ENCODE peak calls at places on chromosomes 1 and 21, in five cellular contexts. One of them, this sample, is unnamed.

GRCh38 chr1:156262461-156263287 is 14.8 kb upstream of the PAQR6 start:
- DNase-seq in transverse colon: no peak
- DNase-seq in cardiac muscle cell: peak
- DNase-seq in HFF-Myc: no peak
- DNase-seq in dorsolateral prefrontal cortex: no peak
- DNase-seq in this sample: peak

GRCh38 chr1:66532798-66533783 is 862 bp upstream of the SGIP1 start:
- DNase-seq in transverse colon: no peak
- DNase-seq in cardiac muscle cell: peak
- DNase-seq in dorsolateral prefrontal cortex: peak
- DNase-seq in HFF-Myc: no peak
- DNase-seq in this sample: no peak

GRCh38 chr1:38730511-38731397 is 128.8 kb downstream of the RRAGC start:
- DNase-seq in transverse colon: no peak
- DNase-seq in cardiac muscle cell: peak
- DNase-seq in HFF-Myc: no peak
- DNase-seq in dorsolateral prefrontal cortex: no peak
- DNase-seq in this sample: no peak

GRCh38 chr1:15919316-15919715 is 56.6 kb downstream of the ZBTB17 start:
- DNase-seq in dorsolateral prefrontal cortex: no peak
- DNase-seq in HFF-Myc: peak
- DNase-seq in transverse colon: no peak
- DNase-seq in cardiac muscle cell: peak
- DNase-seq in this sample: no peak

GRCh38 chr1:198232940-198233675 is 76.3 kb downstream of the NEK7 start:
- DNase-seq in HFF-Myc: no peak
- DNase-seq in dorsolateral prefrontal cortex: no peak
- DNase-seq in transverse colon: no peak
- DNase-seq in cardiac muscle cell: peak
- DNase-seq in this sample: no peak

GRCh38 chr1:111486431-111486830 is 12.6 kb downstream of the C1orf162 start:
- DNase-seq in cardiac muscle cell: no peak
- DNase-seq in HFF-Myc: no peak
- DNase-seq in transverse colon: no peak
- DNase-seq in dorsolateral prefrontal cortex: no peak
- DNase-seq in this sample: no peak

GRCh38 chr1:230299148-230300006 is 126.8 kb downstream of the PGBD5 start:
- DNase-seq in transverse colon: peak
- DNase-seq in cardiac muscle cell: no peak
- DNase-seq in dorsolateral prefrontal cortex: peak
- DNase-seq in HFF-Myc: no peak
- DNase-seq in this sample: no peak

GRCh38 chr21:42850866-42851391 is 28.4 kb downstream of the WDR4 start:
- DNase-seq in HFF-Myc: no peak
- DNase-seq in dorsolateral prefrontal cortex: no peak
- DNase-seq in cardiac muscle cell: no peak
- DNase-seq in transverse colon: no peak
- DNase-seq in this sample: no peak

GRCh38 chr1:112954059-112954458 is 1.9 kb downstream of the SLC16A1 start:
- DNase-seq in cardiac muscle cell: no peak
- DNase-seq in dorsolateral prefrontal cortex: no peak
- DNase-seq in transverse colon: no peak
- DNase-seq in HFF-Myc: no peak
- DNase-seq in this sample: no peak

GRCh38 chr21:41426656-41427311 is 745 bp downstream of the MX1 start:
- DNase-seq in transverse colon: no peak
- DNase-seq in dorsolateral prefrontal cortex: no peak
- DNase-seq in HFF-Myc: no peak
- DNase-seq in cardiac muscle cell: no peak
- DNase-seq in this sample: no peak

GRCh38 chr1:167720965-167721616 is 691 bp upstream of the MPZL1 start:
- DNase-seq in cardiac muscle cell: peak
- DNase-seq in dorsolateral prefrontal cortex: no peak
- DNase-seq in transverse colon: peak
- DNase-seq in HFF-Myc: peak
- DNase-seq in this sample: no peak

GRCh38 chr1:206841609-206842323 is 23.7 kb upstream of the IL20 start:
- DNase-seq in dorsolateral prefrontal cortex: no peak
- DNase-seq in HFF-Myc: no peak
- DNase-seq in transverse colon: no peak
- DNase-seq in cardiac muscle cell: no peak
- DNase-seq in this sample: no peak

GRCh38 chr1:53069663-53070327 is 7.8 kb downstream of the PODN start:
- DNase-seq in transverse colon: no peak
- DNase-seq in cardiac muscle cell: no peak
- DNase-seq in HFF-Myc: no peak
- DNase-seq in dorsolateral prefrontal cortex: peak
- DNase-seq in this sample: no peak

GRCh38 chr1:94720091-94720793 is 99.9 kb upstream of the SLC44A3 start:
- DNase-seq in HFF-Myc: no peak
- DNase-seq in transverse colon: no peak
- DNase-seq in dorsolateral prefrontal cortex: no peak
- DNase-seq in cardiac muscle cell: no peak
- DNase-seq in this sample: no peak

GRCh38 chr21:45990741-45991605 is 9.4 kb downstream of the COL6A1 start:
- DNase-seq in cardiac muscle cell: no peak
- DNase-seq in dorsolateral prefrontal cortex: peak
- DNase-seq in HFF-Myc: no peak
- DNase-seq in transverse colon: peak
- DNase-seq in this sample: no peak

GRCh38 chr21:36160850-36161178 is 4.2 kb downstream of the DOP1B start:
- DNase-seq in HFF-Myc: no peak
- DNase-seq in cardiac muscle cell: no peak
- DNase-seq in dorsolateral prefrontal cortex: no peak
- DNase-seq in transverse colon: no peak
- DNase-seq in this sample: no peak

GRCh38 chr21:46553993-46554392 is 50.9 kb downstream of the S100B start:
- DNase-seq in dorsolateral prefrontal cortex: no peak
- DNase-seq in cardiac muscle cell: no peak
- DNase-seq in HFF-Myc: no peak
- DNase-seq in transverse colon: no peak
- DNase-seq in this sample: no peak

GRCh38 chr1:59994302-59995198 is 68.0 kb upstream of the CYP2J2 start:
- DNase-seq in HFF-Myc: peak
- DNase-seq in dorsolateral prefrontal cortex: no peak
- DNase-seq in cardiac muscle cell: peak
- DNase-seq in transverse colon: no peak
- DNase-seq in this sample: no peak

GRCh38 chr1:12087797-12088314 is 24.8 kb downstream of the TNFRSF8 start:
- DNase-seq in cardiac muscle cell: peak
- DNase-seq in transverse colon: no peak
- DNase-seq in HFF-Myc: no peak
- DNase-seq in dorsolateral prefrontal cortex: no peak
- DNase-seq in this sample: no peak

GRCh38 chr1:39776400-39776713 is 5.2 kb upstream of the OXCT2 start:
- DNase-seq in cardiac muscle cell: no peak
- DNase-seq in dorsolateral prefrontal cortex: no peak
- DNase-seq in HFF-Myc: no peak
- DNase-seq in transverse colon: peak
- DNase-seq in this sample: no peak

GRCh38 chr1:247274857-247275256 is 19.0 kb downstream of the VN1R5 start:
- DNase-seq in cardiac muscle cell: no peak
- DNase-seq in HFF-Myc: no peak
- DNase-seq in transverse colon: no peak
- DNase-seq in dorsolateral prefrontal cortex: no peak
- DNase-seq in this sample: no peak

GRCh38 chr21:41717573-41718330 is 49.1 kb downstream of the RIPK4 start:
- DNase-seq in cardiac muscle cell: no peak
- DNase-seq in dorsolateral prefrontal cortex: no peak
- DNase-seq in transverse colon: no peak
- DNase-seq in HFF-Myc: no peak
- DNase-seq in this sample: no peak

GRCh38 chr21:35075546-35075945 is 26.4 kb upstream of the RUNX1 start:
- DNase-seq in HFF-Myc: no peak
- DNase-seq in dorsolateral prefrontal cortex: no peak
- DNase-seq in cardiac muscle cell: peak
- DNase-seq in transverse colon: no peak
- DNase-seq in this sample: no peak

GRCh38 chr21:37835512-37835911 is 80.7 kb downstream of the KCNJ6 start:
- DNase-seq in HFF-Myc: no peak
- DNase-seq in dorsolateral prefrontal cortex: no peak
- DNase-seq in cardiac muscle cell: no peak
- DNase-seq in transverse colon: no peak
- DNase-seq in this sample: no peak

GRCh38 chr1:65791396-65791795 is 1.3 kb upstream of the PDE4B start:
- DNase-seq in HFF-Myc: no peak
- DNase-seq in dorsolateral prefrontal cortex: no peak
- DNase-seq in cardiac muscle cell: peak
- DNase-seq in transverse colon: no peak
- DNase-seq in this sample: no peak

GRCh38 chr1:11407301-11407994 is 71.5 kb upstream of the DISP3 start:
- DNase-seq in dorsolateral prefrontal cortex: no peak
- DNase-seq in cardiac muscle cell: no peak
- DNase-seq in HFF-Myc: no peak
- DNase-seq in transverse colon: no peak
- DNase-seq in this sample: no peak

GRCh38 chr1:35834218-35834617 is 26.4 kb downstream of the AGO4 start:
- DNase-seq in HFF-Myc: no peak
- DNase-seq in transverse colon: no peak
- DNase-seq in dorsolateral prefrontal cortex: peak
- DNase-seq in cardiac muscle cell: no peak
- DNase-seq in this sample: no peak

GRCh38 chr1:22296701-22297591 is 154.0 kb upstream of the WNT4 start:
- DNase-seq in cardiac muscle cell: no peak
- DNase-seq in transverse colon: no peak
- DNase-seq in HFF-Myc: peak
- DNase-seq in dorsolateral prefrontal cortex: no peak
- DNase-seq in this sample: no peak

GRCh38 chr1:196078691-196079090 is 529.5 kb downstream of the KCNT2 start:
- DNase-seq in HFF-Myc: no peak
- DNase-seq in cardiac muscle cell: peak
- DNase-seq in transverse colon: no peak
- DNase-seq in dorsolateral prefrontal cortex: no peak
- DNase-seq in this sample: no peak

GRCh38 chr1:24768873-24769605 is 23.8 kb downstream of the CLIC4 start:
- DNase-seq in cardiac muscle cell: no peak
- DNase-seq in dorsolateral prefrontal cortex: no peak
- DNase-seq in HFF-Myc: no peak
- DNase-seq in transverse colon: no peak
- DNase-seq in this sample: no peak

GRCh38 chr1:26862781-26863676 is at the start of gene SFN:
- DNase-seq in cardiac muscle cell: no peak
- DNase-seq in HFF-Myc: no peak
- DNase-seq in dorsolateral prefrontal cortex: no peak
- DNase-seq in transverse colon: peak
- DNase-seq in this sample: no peak
- TF ChIP-seq CTCF in cardiac muscle cell: peak
- TF ChIP-seq CTCF in HFF-Myc: peak
- TF ChIP-seq CTCF in dorsolateral prefrontal cortex: no peak
- TF ChIP-seq CTCF in transverse colon: no peak
- TF ChIP-seq CTCF in this sample: peak

DNA sequence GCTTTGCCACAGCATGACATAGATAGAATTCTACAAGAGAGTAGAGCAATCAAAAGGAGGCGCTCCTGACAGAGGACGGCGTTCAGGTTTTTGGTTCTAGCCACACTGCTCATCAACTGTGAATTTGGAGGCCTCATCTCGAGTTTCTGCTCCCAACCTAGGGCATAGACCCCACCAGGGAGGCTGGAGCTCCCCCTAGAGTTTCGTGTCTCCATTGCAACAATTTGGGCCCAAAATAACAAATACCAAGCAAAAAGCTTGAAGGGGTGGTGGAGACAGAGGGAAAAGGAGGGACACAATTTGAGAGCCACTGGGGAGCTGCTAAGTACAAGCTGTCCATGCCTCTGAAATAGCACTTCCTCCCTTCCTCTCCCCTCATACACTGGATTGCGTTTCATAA is 297.0 kb downstream of the GPATCH2 start:
- DNase-seq in HFF-Myc: no peak
- DNase-seq in dorsolateral prefrontal cortex: no peak
- DNase-seq in cardiac muscle cell: peak
- DNase-seq in transverse colon: peak
- DNase-seq in this sample: no peak
- TF ChIP-seq CTCF in HFF-Myc: peak
- TF ChIP-seq CTCF in dorsolateral prefrontal cortex: peak
- TF ChIP-seq CTCF in cardiac muscle cell: peak
- TF ChIP-seq CTCF in transverse colon: no peak
- TF ChIP-seq CTCF in this sample: peak

GRCh38 chr1:20710450-20711284 is 7.1 kb downstream of the KIF17 start:
- DNase-seq in dorsolateral prefrontal cortex: no peak
- DNase-seq in cardiac muscle cell: no peak
- DNase-seq in HFF-Myc: no peak
- DNase-seq in transverse colon: no peak
- DNase-seq in this sample: no peak

GRCh38 chr1:20709868-20710267 is 7.9 kb downstream of the KIF17 start:
- DNase-seq in dorsolateral prefrontal cortex: no peak
- DNase-seq in transverse colon: no peak
- DNase-seq in HFF-Myc: no peak
- DNase-seq in cardiac muscle cell: no peak
- DNase-seq in this sample: no peak

GRCh38 chr1:20712210-20712577 is 5.6 kb downstream of the KIF17 start:
- DNase-seq in cardiac muscle cell: no peak
- DNase-seq in HFF-Myc: no peak
- DNase-seq in dorsolateral prefrontal cortex: no peak
- DNase-seq in transverse colon: no peak
- DNase-seq in this sample: no peak

GRCh38 chr1:20713440-20713839 is 4.4 kb downstream of the KIF17 start:
- DNase-seq in dorsolateral prefrontal cortex: no peak
- DNase-seq in cardiac muscle cell: no peak
- DNase-seq in transverse colon: no peak
- DNase-seq in HFF-Myc: no peak
- DNase-seq in this sample: no peak

DNA sequence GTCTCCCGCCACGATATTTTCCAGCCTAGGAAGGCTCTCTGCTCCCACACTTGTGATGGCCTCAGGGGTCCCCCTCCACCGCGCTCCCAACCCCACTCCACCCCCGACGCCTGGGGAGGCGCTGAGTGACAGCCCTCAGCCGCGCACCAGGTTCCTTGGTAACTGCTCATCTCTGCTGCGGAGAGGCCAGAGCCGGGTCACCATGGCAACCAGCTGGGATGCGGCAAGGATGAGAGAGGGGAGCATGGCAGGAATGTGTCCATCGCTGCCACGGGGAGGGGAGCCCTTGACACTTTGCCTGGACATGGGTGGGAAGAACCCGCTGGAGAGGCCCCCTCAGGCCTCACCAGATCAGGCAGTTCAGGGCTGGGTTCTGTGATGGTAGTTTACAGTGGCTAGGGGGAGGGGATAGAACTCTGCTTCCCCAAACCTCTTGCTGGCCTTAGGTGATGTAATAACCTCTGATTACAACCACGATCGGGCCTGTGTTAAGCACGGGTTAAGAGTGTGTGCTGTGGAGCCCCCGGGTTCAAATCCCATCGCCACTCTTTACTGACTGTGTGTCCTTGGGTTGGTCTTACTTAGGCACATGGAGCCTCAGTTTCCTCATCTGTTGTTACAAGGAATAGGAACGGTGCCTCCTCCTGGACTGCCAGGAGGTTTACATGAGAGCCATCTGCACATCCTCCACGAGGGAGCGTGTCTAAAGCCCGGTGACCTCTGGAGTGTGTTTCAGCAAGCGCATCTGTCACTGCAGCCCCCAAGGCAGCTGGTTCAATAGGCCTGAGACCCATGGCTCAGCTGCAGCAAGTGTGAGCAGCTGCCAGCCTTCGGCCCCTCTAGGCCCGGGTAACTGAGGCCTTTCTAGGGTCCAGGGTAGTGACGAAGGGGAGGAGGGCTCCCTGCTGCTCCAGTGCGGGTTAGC is 6.3 kb downstream of the KIF17 start:
- DNase-seq in transverse colon: no peak
- DNase-seq in HFF-Myc: no peak
- DNase-seq in cardiac muscle cell: no peak
- DNase-seq in dorsolateral prefrontal cortex: peak
- DNase-seq in this sample: no peak
- TF ChIP-seq CTCF in transverse colon: no peak
- TF ChIP-seq CTCF in HFF-Myc: peak
- TF ChIP-seq CTCF in cardiac muscle cell: peak
- TF ChIP-seq CTCF in dorsolateral prefrontal cortex: no peak
- TF ChIP-seq CTCF in this sample: no peak

GRCh38 chr1:116402333-116402732 is 29.3 kb downstream of the ATP1A1 start:
- DNase-seq in cardiac muscle cell: no peak
- DNase-seq in HFF-Myc: no peak
- DNase-seq in transverse colon: no peak
- DNase-seq in dorsolateral prefrontal cortex: no peak
- DNase-seq in this sample: no peak
- TF ChIP-seq CTCF in cardiac muscle cell: no peak
- TF ChIP-seq CTCF in HFF-Myc: no peak
- TF ChIP-seq CTCF in transverse colon: no peak
- TF ChIP-seq CTCF in dorsolateral prefrontal cortex: no peak
- TF ChIP-seq CTCF in this sample: no peak